ENCODE peak calls at places on chromosomes 13 and 19, in ten cellular contexts. E is ACHN; Y is EL; L is naive B cell; D is stimulated activated CD4-positive, alpha-beta T cell treated with anti-CD3 and anti-CD28 coated beads, Interleukin-1b, Interleukin-23, amount 100 ng/mL, for 24 hours; O is aorta; V is body of pancreas; Q is amniotic stem cell; W is NCI-H146; S is SJSA1. B is an unnamed sample.

GRCh38 chr19:49536921-49537462 is 9.2 kb downstream of the RCN3 start:
- DNase-seq in Q (no peak), E (no peak), V (no peak), L (no peak), D (no peak), O (no peak), Y (no peak), S (no peak), W (no peak), B (no peak)

GRCh38 chr13:43911283-43911682 is 31.6 kb downstream of the LACC1 start:
- DNase-seq in O (no peak), D (no peak), E (no peak), L (no peak), S (no peak), V (no peak), W (no peak), Q (no peak), Y (no peak), B (no peak)

GRCh38 chr19:13151605-13152355 is 1.6 kb downstream of the IER2 start:
- DNase-seq in O (peak), V (peak), E (peak), W (peak), S (peak), L (peak), Y (peak), D (peak), Q (peak), B (peak)

GRCh38 chr13:27151798-27152599 is 19.6 kb downstream of the USP12 start:
- DNase-seq in V (no peak), O (no peak), D (no peak), S (no peak), Y (no peak), W (no peak), E (no peak), Q (no peak), L (no peak), B (no peak)

GRCh38 chr19:58397533-58398037 is 2.1 kb downstream of the RNF225 start:
- DNase-seq in O (peak), E (no peak), V (no peak), Y (no peak), S (no peak), D (no peak), Q (no peak), W (no peak), L (no peak), B (no peak)

GRCh38 chr13:66780814-66781213 is 449.3 kb downstream of the PCDH9 start:
- DNase-seq in Y (peak), V (no peak), S (no peak), D (no peak), O (no peak), E (no peak), Q (no peak), L (no peak), W (no peak), B (no peak)

GRCh38 chr19:27972291-27973040 is 1240.5 kb downstream of the UQCRFS1 start:
- DNase-seq in L (no peak), S (peak), W (no peak), E (peak), Y (peak), O (no peak), D (no peak), Q (no peak), V (no peak), B (peak)

GRCh38 chr19:8477889-8478288 is 24.6 kb downstream of the PRAM1 start:
- DNase-seq in D (no peak), Y (no peak), Q (no peak), S (no peak), V (no peak), O (no peak), L (no peak), E (no peak), W (no peak), B (no peak)

GRCh38 chr13:109145631-109146030 is 516.2 kb downstream of the MYO16 start:
- DNase-seq in E (peak), D (no peak), O (no peak), Q (peak), W (peak), L (peak), V (peak), Y (peak), S (peak), B (peak)

GRCh38 chr19:40282920-40283319 is 2.2 kb downstream of the AKT2 start:
- DNase-seq in O (no peak), S (no peak), D (no peak), W (no peak), L (no peak), Q (no peak), Y (no peak), E (no peak), V (no peak), B (no peak)

GRCh38 chr13:27997904-27998522 is 9.5 kb upstream of the URAD start:
- DNase-seq in W (peak), D (no peak), V (peak), Y (peak), L (no peak), S (no peak), E (peak), Q (no peak), O (peak), B (peak)

B was measured in A172.